ENCODE peak calls at places on chromosomes 16 and 17, in seven cellular contexts. V is posterior cingulate gyrus; B is HCEC 1CT; K is naive B cell; J is stimulated activated CD8-positive, alpha-beta memory T cell treated with anti-CD3 and anti-CD28 coated beads, Interleukin-7, amount 100 ng/mL, for 1 hour; R is NCI-H510A treated with DMSO at 0.1 percent for 48 hours; I is lower leg skin. N is an unnamed sample.

GRCh38 chr16:9286930-9287329 is 195.5 kb downstream of the HAPSTR1 start:
- DNase-seq in V (no peak), B (no peak), K (no peak), J (no peak), R (no peak), I (no peak), N (no peak)

GRCh38 chr17:58991718-58992331 is 114.9 kb downstream of the TRIM37 start:
- DNase-seq in V (no peak), B (peak; percentile 65), K (no peak), J (no peak), R (no peak), I (no peak), N (no peak)

GRCh38 chr16:1003551-1004347 is 22.2 kb downstream of the SOX8 start:
- DNase-seq in V (no peak), B (no peak), K (no peak), J (no peak), R (no peak), I (no peak), N (no peak)

GRCh38 chr17:29569245-29569950 is 897 bp downstream of the TP53I13 start:
- DNase-seq in V (no peak), B (no peak), K (no peak), J (no peak), R (peak; percentile 22), I (peak; percentile 15), N (no peak)

GRCh38 chr17:82065193-82065637 is 389 bp downstream of the DUS1L start:
- DNase-seq in V (no peak), B (no peak), K (no peak), J (no peak), R (no peak), I (no peak), N (no peak)

GRCh38 chr17:34163681-34164080 is 91.4 kb upstream of the CCL2 start:
- DNase-seq in V (no peak), B (peak; percentile 18), K (no peak), J (no peak), R (no peak), I (no peak), N (peak; percentile 11)

GRCh38 chr17:9218068-9218635 is 196.8 kb downstream of the NTN1 start:
- DNase-seq in V (no peak), B (no peak), K (no peak), J (no peak), R (no peak), I (no peak), N (no peak)

GRCh38 chr16:17129971-17130370 is 340.8 kb downstream of the XYLT1 start:
- DNase-seq in V (no peak), B (no peak), K (no peak), J (no peak), R (no peak), I (no peak), N (no peak)

GRCh38 chr17:67082110-67082509 is 37.8 kb downstream of the CACNG1 start:
- DNase-seq in V (no peak), B (no peak), K (no peak), J (no peak), R (no peak), I (no peak), N (no peak)

GRCh38 chr16:11612110-11612981 is 25.6 kb upstream of the LITAF start:
- DNase-seq in V (no peak), B (no peak), K (no peak), J (no peak), R (no peak), I (no peak), N (no peak)

GRCh38 chr17:5557485-5557884 is 26.8 kb downstream of the NLRP1 start:
- DNase-seq in V (no peak), B (peak; percentile 65), K (no peak), J (no peak), R (no peak), I (no peak), N (no peak)

GRCh38 chr16:9053006-9053601 is 38.3 kb upstream of the HAPSTR1 start:
- DNase-seq in V (peak; percentile 36), B (peak; percentile 71), K (no peak), J (no peak), R (no peak), I (no peak), N (no peak)

GRCh38 chr17:866568-867087 is 84.5 kb downstream of the MRM3 start:
- DNase-seq in V (no peak), B (no peak), K (no peak), J (no peak), R (no peak), I (no peak), N (no peak)